ENCODE peak calls at places on chromosomes 11 and 22, in six cellular contexts. J is spleen; M is stimulated activated CD4-positive, alpha-beta T cell treated with anti-CD3 and anti-CD28 coated beads, Interleukin-15, amount 100 ng/mL, for 1 hour; A is RKO; Q is stimulated activated CD8-positive, alpha-beta memory T cell treated with anti-CD3 and anti-CD28 coated beads, Interleukin-2, amount 100 ng/mL, for 48 hours; P is ACHN. Z is an unnamed sample.

GRCh38 chr11:48124880-48125279 is 91.7 kb upstream of the OR4B1 start:
- DNase-seq in J (no peak), M (no peak), A (no peak), Q (no peak), P (no peak), Z (peak; percentile 69)

GRCh38 chr11:81967242-81967641 is 766.4 kb downstream of the FAM181B start:
- DNase-seq in J (no peak), M (no peak), A (no peak), Q (no peak), P (no peak), Z (no peak)

GRCh38 chr11:103164093-103164796 is 55.0 kb downstream of the DYNC2H1 start:
- DNase-seq in J (no peak), M (no peak), A (no peak), Q (no peak), P (no peak), Z (no peak)

GRCh38 chr11:41879186-41879738 is 419.8 kb upstream of the LRRC4C start:
- DNase-seq in J (no peak), M (no peak), A (no peak), Q (no peak), P (no peak), Z (no peak)

GRCh38 chr11:116879789-116880402 is 42.5 kb upstream of the APOA1 start:
- DNase-seq in J (no peak), M (no peak), A (peak; percentile 81), Q (no peak), P (peak; percentile 62), Z (peak; percentile 75)

GRCh38 chr11:30244255-30244654 is 13.4 kb downstream of the FSHB start:
- DNase-seq in J (no peak), M (no peak), A (peak; percentile 55), Q (no peak), P (peak; percentile 32), Z (no peak)

GRCh38 chr11:64629796-64630562 is 39.0 kb downstream of the SLC22A12 start:
- DNase-seq in J (no peak), M (no peak), A (no peak), Q (no peak), P (no peak), Z (peak; percentile 37)

GRCh38 chr11:40183073-40184064 is 1276.1 kb downstream of the LRRC4C start:
- DNase-seq in J (no peak), M (no peak), A (no peak), Q (no peak), P (no peak), Z (no peak)

GRCh38 chr11:80900265-80900664 is 1459.4 kb upstream of the TENM4 start:
- DNase-seq in J (no peak), M (no peak), A (no peak), Q (no peak), P (no peak), Z (no peak)

GRCh38 chr11:117384045-117384444 is 56.4 kb downstream of the CEP164 start:
- DNase-seq in J (no peak), M (no peak), A (peak; percentile 92), Q (no peak), P (peak; percentile 76), Z (no peak)

GRCh38 chr11:77051511-77051910 is 15.3 kb upstream of the CAPN5 start:
- DNase-seq in J (no peak), M (no peak), A (no peak), Q (no peak), P (no peak), Z (no peak)

GRCh38 chr11:12694182-12694531 is 19.9 kb downstream of the TEAD1 start:
- DNase-seq in J (no peak), M (no peak), A (peak; percentile 24), Q (no peak), P (peak; percentile 49), Z (no peak)

GRCh38 chr11:15627560-15627959 is 512.8 kb downstream of the INSC start:
- DNase-seq in J (no peak), M (no peak), A (peak; percentile 29), Q (no peak), P (peak; percentile 9), Z (no peak)

GRCh38 chr11:17230867-17231851 is 23.4 kb upstream of the PIK3C2A start:
- DNase-seq in J (no peak), M (no peak), A (no peak), Q (peak; percentile 23), P (no peak), Z (no peak)

GRCh38 chr11:120168960-120169681 is 31.2 kb upstream of the TRIM29 start:
- DNase-seq in J (peak; percentile 87), M (peak; percentile 52), A (no peak), Q (peak; percentile 54), P (peak; percentile 47), Z (peak; percentile 64)

GRCh38 chr11:125464671-125465070 is 31.4 kb downstream of the FEZ1 start:
- DNase-seq in J (no peak), M (no peak), A (no peak), Q (no peak), P (no peak), Z (no peak)

GRCh38 chr22:44884562-44884961 is 125.2 kb downstream of the PHF21B start:
- DNase-seq in J (no peak), M (no peak), A (no peak), Q (no peak), P (no peak), Z (no peak)

GRCh38 chr11:57303990-57304579 is 20.7 kb downstream of the TNKS1BP1 start:
- DNase-seq in J (no peak), M (no peak), A (no peak), Q (no peak), P (no peak), Z (no peak)

GRCh38 chr11:9568854-9569587 is 4.4 kb upstream of the WEE1 start:
- DNase-seq in J (no peak), M (no peak), A (no peak), Q (no peak), P (peak; percentile 72), Z (peak; percentile 65)

Z was measured in SK-MEL-5.